ENCODE peak calls at places on chromosomes 6 and 20, in nine cellular contexts. R is BJ, D is GM12865, Q is testis, P is cardiac fibroblast, Z is cardiac muscle cell, Y is brain microvascular endothelial cell, V is adrenal gland, S is HepG2. O is an unnamed sample.

GRCh38 chr20:21622097-21622496 is 83.4 kb upstream of the PAX1 start:
- DNase-seq in R (no peak), D (no peak), Q (no peak), P (no peak), Z (no peak), Y (no peak), V (no peak), S (no peak), O (no peak)

GRCh38 chr20:1334761-1335160 is 5.8 kb upstream of the SDCBP2 start:
- DNase-seq in R (no peak), D (peak), Q (no peak), P (peak), Z (peak), Y (no peak), V (peak), S (peak), O (no peak)

GRCh38 chr6:31352497-31353368 is 4.2 kb downstream of the HLA-B start:
- DNase-seq in R (no peak), D (peak), Q (no peak), P (no peak), Z (no peak), Y (no peak), V (no peak), S (no peak), O (no peak)

GRCh38 chr6:56293756-56294155 is 46.4 kb upstream of the COL21A1 start:
- DNase-seq in R (no peak), D (no peak), Q (peak), P (no peak), Z (no peak), Y (no peak), V (no peak), S (no peak), O (peak)

GRCh38 chr6:137291441-137291840 is 72.3 kb upstream of the IFNGR1 start:
- DNase-seq in R (no peak), D (peak), Q (peak), P (peak), Z (peak), Y (peak), V (peak), S (no peak), O (peak)

GRCh38 chr6:161168281-161168891 is 105.5 kb downstream of the AGPAT4 start:
- DNase-seq in R (peak), D (no peak), Q (no peak), P (peak), Z (peak), Y (peak), V (peak), S (no peak), O (peak)

GRCh38 chr6:105546748-105547147 is 143.9 kb upstream of the PREP start:
- DNase-seq in R (no peak), D (no peak), Q (no peak), P (no peak), Z (no peak), Y (no peak), V (no peak), S (no peak), O (no peak)

GRCh38 chr6:20028143-20028542 is 184.1 kb downstream of the MBOAT1 start:
- DNase-seq in R (no peak), D (no peak), Q (no peak), P (no peak), Z (no peak), Y (no peak), V (no peak), S (no peak), O (no peak)

GRCh38 chr6:133955136-133955576 is 2.1 kb downstream of the TBPL1 start:
- DNase-seq in R (no peak), D (no peak), Q (no peak), P (no peak), Z (no peak), Y (no peak), V (no peak), S (no peak), O (no peak)

GRCh38 chr6:1837868-1838267 is 228.2 kb downstream of the FOXC1 start:
- DNase-seq in R (no peak), D (no peak), Q (no peak), P (no peak), Z (no peak), Y (no peak), V (no peak), S (no peak), O (no peak)

GRCh38 chr6:105794263-105794662 is 291.9 kb upstream of the PRDM1 start:
- DNase-seq in R (no peak), D (no peak), Q (peak), P (no peak), Z (no peak), Y (no peak), V (peak), S (peak), O (peak)

GRCh38 chr6:96899019-96899418 is 1.3 kb upstream of the NDUFAF4 start:
- DNase-seq in R (peak), D (peak), Q (peak), P (peak), Z (peak), Y (peak), V (peak), S (peak), O (peak)

GRCh38 chr20:6665621-6666345 is 101.7 kb upstream of the BMP2 start:
- DNase-seq in R (no peak), D (no peak), Q (no peak), P (no peak), Z (no peak), Y (no peak), V (no peak), S (peak), O (no peak)

GRCh38 chr6:62570372-62570771 is 284.3 kb upstream of the KHDRBS2 start:
- DNase-seq in R (no peak), D (no peak), Q (no peak), P (no peak), Z (no peak), Y (no peak), V (no peak), S (no peak), O (no peak)

GRCh38 chr6:149317656-149318571 is at the start of gene TAB2:
- DNase-seq in R (no peak), D (peak), Q (peak), P (peak), Z (peak), Y (no peak), V (peak), S (no peak), O (no peak)

GRCh38 chr6:30810813-30811329 is 66.5 kb upstream of the IER3 start:
- DNase-seq in R (no peak), D (peak), Q (no peak), P (no peak), Z (no peak), Y (no peak), V (no peak), S (no peak), O (no peak)

GRCh38 chr6:49454787-49455709 is 8.0 kb downstream of the MMUT start:
- DNase-seq in R (no peak), D (peak), Q (no peak), P (no peak), Z (no peak), Y (no peak), V (no peak), S (no peak), O (no peak)

GRCh38 chr20:50187403-50188051 is 3.1 kb upstream of the CEBPB start:
- DNase-seq in R (no peak), D (no peak), Q (no peak), P (peak), Z (peak), Y (peak), V (no peak), S (peak), O (no peak)

DNA sequence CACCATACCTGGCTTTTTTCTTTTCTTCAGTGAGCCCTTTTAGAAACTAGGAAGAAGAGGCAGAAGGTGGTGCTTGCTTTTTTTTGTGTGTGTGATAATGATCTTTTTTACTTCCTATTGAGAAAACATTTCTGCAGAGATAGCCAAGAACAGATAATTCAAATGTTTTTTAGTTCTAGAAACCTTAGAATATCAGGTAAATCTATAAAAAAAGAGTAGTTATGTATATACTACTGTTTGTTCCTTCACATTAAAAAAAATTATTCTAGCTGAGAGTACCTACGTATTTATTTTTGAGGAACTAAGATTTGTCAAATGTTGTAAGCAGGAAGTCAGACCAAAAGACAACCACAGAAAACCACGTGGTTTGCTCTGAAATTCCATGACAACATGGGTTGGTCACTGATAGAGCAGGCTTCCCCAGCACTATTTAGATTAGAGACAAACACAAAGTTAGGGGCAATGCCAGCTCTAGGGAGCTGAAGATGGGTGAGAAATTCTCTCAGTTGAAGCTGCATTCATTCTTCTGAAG is 12.8 kb downstream of the STK4 start:
- DNase-seq in R (no peak), D (peak), Q (no peak), P (peak), Z (peak), Y (peak), V (no peak), S (no peak), O (no peak)
- H3K4me3 ChIP-seq in R (no peak), D (peak), Q (no peak), P (no peak), Z (no peak), Y (no peak), V (no peak), S (no peak), O (no peak)

DNA sequence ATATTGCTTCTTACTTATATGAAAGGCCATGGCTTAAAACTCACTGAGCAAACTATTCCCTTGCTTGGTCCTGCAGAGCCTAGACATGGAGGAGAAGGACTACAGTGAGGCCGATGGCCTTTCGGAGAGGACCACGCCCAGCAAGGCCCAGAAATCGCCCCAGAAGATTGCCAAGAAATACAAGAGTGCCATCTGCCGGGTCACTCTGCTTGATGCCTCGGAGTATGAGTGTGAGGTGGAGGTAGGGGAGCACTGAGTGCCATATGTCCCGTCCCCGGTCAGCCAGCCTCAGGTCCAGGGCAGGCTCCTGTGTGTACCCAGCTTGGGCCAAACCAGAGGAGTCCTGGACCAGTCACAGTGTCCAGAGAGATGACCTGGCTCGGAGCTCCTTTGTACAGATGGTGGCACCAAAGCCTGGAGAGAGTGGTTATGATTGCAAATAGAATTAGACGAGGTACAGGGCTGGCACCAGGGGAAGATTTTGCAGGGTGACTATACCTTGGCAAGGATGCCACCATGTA is 21.0 kb downstream of the EPB41L1 start:
- DNase-seq in R (no peak), D (peak), Q (no peak), P (no peak), Z (no peak), Y (no peak), V (no peak), S (no peak), O (no peak)
- TF ChIP-seq CTCF in R (no peak), D (peak), Q (no peak), P (no peak), Z (no peak), Y (no peak), V (peak), S (no peak), O (no peak)

GRCh38 chr6:43383021-43383667 is 13.7 kb upstream of the ZNF318 start:
- DNase-seq in R (no peak), D (no peak), Q (no peak), P (peak), Z (peak), Y (peak), V (no peak), S (no peak), O (peak)
- H3K4me3 ChIP-seq in R (no peak), D (peak), Q (no peak), P (no peak), Z (no peak), Y (no peak), V (no peak), S (no peak), O (no peak)

DNA sequence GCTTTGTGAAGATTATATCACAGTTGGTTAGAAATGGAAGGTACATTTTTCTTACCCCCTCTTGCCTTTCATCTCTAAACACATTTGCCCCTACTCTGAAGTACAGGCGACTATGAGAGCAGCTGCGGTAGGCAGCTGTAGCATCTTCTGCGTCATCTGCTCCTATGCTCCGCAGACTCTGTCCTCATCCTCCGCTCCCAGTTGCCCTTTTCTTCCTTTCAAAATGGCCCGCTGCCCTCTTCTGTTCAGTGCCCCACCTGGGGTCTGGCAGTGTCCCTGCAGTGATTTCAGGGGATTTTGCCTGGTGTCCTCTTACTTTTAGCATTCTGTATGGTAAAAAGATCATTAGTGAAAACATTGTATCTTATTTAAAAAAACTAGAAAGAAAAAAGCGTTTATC is 47.8 kb upstream of the REV3L start:
- DNase-seq in R (no peak), D (no peak), Q (no peak), P (no peak), Z (no peak), Y (no peak), V (no peak), S (no peak), O (no peak)
- TF ChIP-seq CTCF in R (no peak), D (no peak), Q (no peak), P (no peak), Z (no peak), Y (no peak), V (no peak), S (peak), O (no peak)

DNA sequence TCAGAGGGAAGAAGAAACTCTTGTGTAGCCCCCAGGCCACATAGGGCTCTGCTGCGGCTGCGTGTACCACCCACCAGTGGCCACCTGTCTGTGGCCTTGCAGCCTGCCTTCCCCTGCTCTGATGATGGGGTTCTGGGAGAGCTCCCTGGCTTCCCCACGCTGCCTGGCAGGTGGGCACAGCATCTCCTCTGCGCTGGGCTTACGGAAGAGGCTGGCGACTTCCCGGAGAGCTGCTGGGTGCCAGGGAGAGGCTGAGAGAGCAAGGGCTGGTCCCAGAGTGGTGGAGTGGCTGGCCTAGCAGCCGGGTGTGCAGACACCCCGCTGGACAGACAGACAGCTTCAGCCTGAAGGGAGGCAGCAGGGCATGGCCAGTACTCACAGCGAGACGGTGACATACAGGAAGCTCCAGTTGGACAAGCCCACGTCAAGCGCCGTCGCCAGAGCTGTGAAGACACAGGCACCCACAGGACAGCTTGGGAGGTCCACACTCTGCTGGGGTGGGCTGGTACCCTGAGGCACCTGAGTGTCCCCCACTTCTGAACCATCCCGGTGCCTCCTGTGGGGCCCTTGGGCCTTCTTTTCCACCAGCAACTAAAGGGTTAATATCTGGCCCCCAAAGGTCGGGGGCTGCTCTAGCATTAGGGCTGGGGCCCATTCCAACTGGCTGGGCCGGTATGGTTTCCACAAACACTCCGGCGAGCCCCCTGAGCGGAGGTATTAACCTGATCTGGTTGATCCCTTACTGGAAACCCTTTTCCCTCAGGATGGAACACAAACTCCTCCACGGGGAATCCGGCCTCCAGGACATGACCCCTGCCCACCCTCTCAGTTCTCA is 48.1 kb upstream of the CDH22 start:
- DNase-seq in R (no peak), D (no peak), Q (no peak), P (no peak), Z (no peak), Y (no peak), V (no peak), S (no peak), O (no peak)
- H3K4me3 ChIP-seq in R (no peak), D (no peak), Q (no peak), P (no peak), Z (no peak), Y (no peak), V (no peak), S (no peak), O (no peak)

DNA sequence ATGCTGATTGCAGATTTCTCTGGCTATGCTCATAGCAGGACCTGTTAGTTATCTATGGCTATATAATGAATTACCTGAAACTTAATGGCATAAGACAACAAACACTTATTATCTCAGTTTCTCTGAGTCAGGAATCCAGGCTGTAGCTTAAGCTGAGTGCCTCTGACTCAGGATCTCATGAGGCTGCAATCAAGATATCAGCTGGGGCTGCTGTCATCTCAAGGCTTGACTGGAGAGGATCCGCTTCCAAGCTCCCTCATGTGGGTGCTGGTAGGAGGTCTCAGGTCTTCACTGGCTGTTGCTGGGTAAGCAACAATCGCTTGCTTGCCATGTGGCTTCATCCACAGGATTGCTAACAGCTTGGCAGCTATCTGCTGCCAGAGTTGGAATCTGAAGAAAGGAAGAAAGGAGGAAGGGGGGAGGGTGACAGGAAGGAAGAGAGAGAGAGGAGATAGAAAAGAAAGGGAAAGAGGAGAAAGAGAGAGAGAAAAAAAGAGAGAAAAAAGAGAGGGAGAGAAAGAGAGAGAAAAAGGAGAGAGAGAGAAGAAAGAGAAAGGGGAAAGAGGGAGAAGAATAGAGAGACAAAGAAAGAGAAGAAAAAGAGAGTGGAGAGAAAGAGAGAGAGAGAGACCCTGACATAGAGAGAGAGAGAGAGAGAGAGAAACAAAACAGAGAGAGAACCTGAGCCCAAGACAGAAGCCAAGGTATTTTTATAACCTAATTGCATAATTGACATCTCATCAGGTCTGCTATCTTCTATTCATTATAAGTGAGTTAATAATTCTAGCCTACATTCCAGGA is 579.0 kb upstream of the BTBD3 start:
- DNase-seq in R (no peak), D (no peak), Q (no peak), P (peak), Z (peak), Y (peak), V (no peak), S (no peak), O (no peak)
- TF ChIP-seq CTCF in R (no peak), D (no peak), Q (no peak), P (no peak), Z (no peak), Y (no peak), V (no peak), S (no peak), O (no peak)

GRCh38 chr20:11676618-11677289 is 240.9 kb upstream of the BTBD3 start:
- DNase-seq in R (no peak), D (peak), Q (peak), P (peak), Z (peak), Y (peak), V (peak), S (peak), O (peak)
- H3K4me3 ChIP-seq in R (no peak), D (no peak), Q (no peak), P (no peak), Z (no peak), Y (no peak), V (no peak), S (no peak), O (peak)

GRCh38 chr6:10383312-10384063 is 31.4 kb downstream of the TFAP2A start:
- DNase-seq in R (no peak), D (no peak), Q (no peak), P (no peak), Z (no peak), Y (no peak), V (no peak), S (no peak), O (no peak)
- TF ChIP-seq CTCF in R (peak), D (no peak), Q (no peak), P (no peak), Z (no peak), Y (no peak), V (no peak), S (no peak), O (no peak)

O was measured in astrocyte of the cerebellum.